ENCODE peak calls at places on chromosome 5, in ten cellular contexts. N is SK-N-SH; D is CD8-positive, alpha-beta memory T cell; X is OCI-LY7; L is A549; K is Caco-2; E is H9; A is CD4-positive, CD25-positive, alpha-beta regulatory T cell; P is HCT116; B is WERI-Rb-1. J is an unnamed sample. For H3K9me3, the result is how much of the 10 kb centered on the place peaks cover.

GRCh38 chr5:148827723-148828122 is 1.3 kb downstream of the ADRB2 start:
- DNase-seq in N (no peak), D (no peak), X (no peak), L (no peak), K (no peak), E (no peak), A (no peak), P (no peak), B (no peak), J (no peak)

GRCh38 chr5:100424787-100425186 is 110.4 kb upstream of the FAM174A start:
- DNase-seq in N (no peak), D (no peak), X (no peak), L (no peak), K (no peak), E (no peak), A (no peak), P (no peak), B (no peak), J (no peak)

GRCh38 chr5:68555891-68556689 is 340.5 kb downstream of the PIK3R1 start:
- DNase-seq in N (no peak), D (no peak), X (no peak), L (no peak), K (no peak), E (no peak), A (no peak), P (no peak), B (no peak), J (no peak)

GRCh38 chr5:149611327-149611726 is 30.0 kb downstream of the ARHGEF37 start:
- DNase-seq in N (no peak), D (no peak), X (no peak), L (no peak), K (no peak), E (no peak), A (no peak), P (no peak), B (no peak), J (no peak)

GRCh38 chr5:77413049-77413448 is 79.1 kb downstream of the WDR41 start:
- DNase-seq in N (no peak), D (no peak), X (no peak), L (no peak), K (no peak), E (no peak), A (no peak), P (no peak), B (no peak), J (no peak)

GRCh38 chr5:173736374-173736773 is 119.9 kb upstream of the BOD1 start:
- DNase-seq in N (no peak), D (no peak), X (no peak), L (no peak), K (no peak), E (no peak), A (no peak), P (no peak), B (no peak), J (no peak)

GRCh38 chr5:134371834-134372340 is 518 bp downstream of the UBE2B start:
- DNase-seq in N (peak), D (peak), X (peak), L (peak), K (peak), E (peak), A (peak), P (no peak), B (peak), J (peak)

GRCh38 chr5:158244882-158245281 is 385.9 kb upstream of the CLINT1 start:
- DNase-seq in N (no peak), D (no peak), X (no peak), L (no peak), K (no peak), E (no peak), A (no peak), P (no peak), B (no peak), J (no peak)

GRCh38 chr5:53714324-53715010 is 154.0 kb downstream of the NDUFS4 start:
- DNase-seq in N (no peak), D (no peak), X (no peak), L (no peak), K (no peak), E (no peak), A (no peak), P (no peak), B (no peak), J (no peak)

GRCh38 chr5:7634837-7635236 is 216.1 kb downstream of the CFAP90 start:
- DNase-seq in N (no peak), D (no peak), X (no peak), L (no peak), K (no peak), E (no peak), A (no peak), P (no peak), B (no peak), J (no peak)

GRCh38 chr5:45826055-45826454 is 129.9 kb upstream of the HCN1 start:
- DNase-seq in N (no peak), D (no peak), X (no peak), L (no peak), K (no peak), E (no peak), A (no peak), P (no peak), B (no peak), J (no peak)
- H3K9me3 ChIP-seq in N (under half), D (under half), X (under half), L (under half), K (under half), E (under half), A (under half), P (under half), B (under half), J (under half)

GRCh38 chr5:4413996-4414395 is 726.1 kb upstream of the ADAMTS16 start:
- DNase-seq in N (no peak), D (no peak), X (no peak), L (no peak), K (no peak), E (no peak), A (no peak), P (no peak), B (no peak), J (no peak)

GRCh38 chr5:4410151-4410550 is 730.0 kb upstream of the ADAMTS16 start:
- DNase-seq in N (no peak), D (no peak), X (no peak), L (no peak), K (no peak), E (no peak), A (no peak), P (no peak), B (no peak), J (no peak)

DNA sequence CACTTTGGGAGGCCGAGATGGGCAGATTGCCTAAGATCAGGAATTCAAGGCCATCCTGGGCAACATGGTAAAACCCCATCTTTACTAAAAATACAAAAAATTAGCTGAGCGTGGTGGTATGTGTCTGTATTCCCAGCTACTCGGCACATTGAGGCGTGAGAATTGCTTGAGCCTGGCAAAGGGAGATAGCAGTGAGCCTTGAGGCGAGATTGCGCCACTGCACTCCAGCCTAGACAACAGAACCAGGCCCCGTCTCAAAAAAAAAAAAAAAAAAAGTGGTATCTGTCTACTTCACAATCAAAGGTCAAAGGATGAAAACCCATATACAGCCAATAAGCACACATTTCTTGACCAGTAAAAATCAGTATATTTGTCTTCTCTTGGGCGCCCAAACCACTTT is 728.5 kb upstream of the ADAMTS16 start:
- DNase-seq in N (no peak), D (no peak), X (no peak), L (no peak), K (no peak), E (no peak), A (no peak), P (no peak), B (no peak), J (no peak)
- H3K9me3 ChIP-seq in N (under half), D (under half), X (under half), L (under half), K (under half), E (under half), A (under half), P (under half), B (under half), J (under half)

GRCh38 chr5:27476356-27476988 is 438.1 kb upstream of the CDH9 start:
- DNase-seq in N (no peak), D (no peak), X (no peak), L (no peak), K (no peak), E (no peak), A (no peak), P (no peak), B (no peak), J (no peak)
- H3K9me3 ChIP-seq in N (under half), D (under half), X (under half), L (under half), K (under half), E (under half), A (under half), P (under half), B (under half), J (under half)

GRCh38 chr5:178990491-178990890 is 4.6 kb downstream of the GRM6 start:
- DNase-seq in N (no peak), D (no peak), X (no peak), L (no peak), K (no peak), E (no peak), A (no peak), P (no peak), B (no peak), J (no peak)
- H3K9me3 ChIP-seq in N (under half), D (under half), X (under half), L (under half), K (under half), E (under half), A (under half), P (under half), B (under half), J (under half)

GRCh38 chr5:97906135-97906534 is 723.1 kb upstream of the RIOK2 start:
- DNase-seq in N (no peak), D (no peak), X (no peak), L (no peak), K (no peak), E (no peak), A (no peak), P (no peak), B (no peak), J (no peak)
- H3K9me3 ChIP-seq in N (under half), D (under half), X (under half), L (under half), K (under half), E (under half), A (under half), P (under half), B (under half), J (under half)

GRCh38 chr5:79888643-79889042 is 102.4 kb downstream of the MTX3 start:
- DNase-seq in N (no peak), D (no peak), X (no peak), L (no peak), K (no peak), E (no peak), A (no peak), P (no peak), B (no peak), J (no peak)

GRCh38 chr5:79886940-79887339 is 104.1 kb downstream of the MTX3 start:
- DNase-seq in N (no peak), D (no peak), X (peak), L (no peak), K (no peak), E (no peak), A (no peak), P (no peak), B (no peak), J (no peak)

GRCh38 chr5:79890119-79890870 is 100.8 kb downstream of the MTX3 start:
- DNase-seq in N (no peak), D (no peak), X (peak), L (no peak), K (no peak), E (no peak), A (no peak), P (no peak), B (no peak), J (no peak)

GRCh38 chr5:79893485-79893884 is 97.6 kb downstream of the MTX3 start:
- DNase-seq in N (no peak), D (no peak), X (no peak), L (no peak), K (no peak), E (no peak), A (no peak), P (no peak), B (no peak), J (no peak)

GRCh38 chr5:79890871-79891249 is 100.2 kb downstream of the MTX3 start:
- DNase-seq in N (no peak), D (no peak), X (no peak), L (no peak), K (no peak), E (no peak), A (no peak), P (no peak), B (no peak), J (no peak)
- H3K9me3 ChIP-seq in N (under half), D (under half), X (under half), L (under half), K (under half), E (under half), A (under half), P (under half), B (under half), J (under half)

DNA sequence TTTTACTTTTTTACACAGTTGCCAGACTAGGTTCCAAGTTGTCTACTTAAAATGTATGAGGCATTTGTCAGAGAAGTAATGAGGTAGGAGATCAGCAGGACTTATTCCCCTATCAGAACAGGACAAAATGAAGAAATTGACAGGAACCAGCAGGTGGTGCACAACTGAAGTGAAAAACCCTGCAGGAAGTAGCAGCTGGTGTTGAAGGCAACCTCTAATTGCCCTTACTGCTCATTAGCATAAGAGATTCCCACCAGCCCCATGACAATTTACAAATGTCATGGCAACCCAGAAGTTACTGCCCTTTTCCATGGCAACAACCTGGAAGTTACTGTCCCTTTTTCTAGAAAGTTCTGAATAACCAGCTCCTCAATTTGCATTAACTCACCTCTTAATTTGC is 5.4 kb downstream of the PCDHB15 start:
- DNase-seq in N (no peak), D (no peak), X (peak), L (no peak), K (no peak), E (no peak), A (no peak), P (no peak), B (no peak), J (no peak)
- H3K9me3 ChIP-seq in N (under half), D (under half), X (under half), L (half or more), K (under half), E (under half), A (half or more), P (under half), B (under half), J (under half)

DNA sequence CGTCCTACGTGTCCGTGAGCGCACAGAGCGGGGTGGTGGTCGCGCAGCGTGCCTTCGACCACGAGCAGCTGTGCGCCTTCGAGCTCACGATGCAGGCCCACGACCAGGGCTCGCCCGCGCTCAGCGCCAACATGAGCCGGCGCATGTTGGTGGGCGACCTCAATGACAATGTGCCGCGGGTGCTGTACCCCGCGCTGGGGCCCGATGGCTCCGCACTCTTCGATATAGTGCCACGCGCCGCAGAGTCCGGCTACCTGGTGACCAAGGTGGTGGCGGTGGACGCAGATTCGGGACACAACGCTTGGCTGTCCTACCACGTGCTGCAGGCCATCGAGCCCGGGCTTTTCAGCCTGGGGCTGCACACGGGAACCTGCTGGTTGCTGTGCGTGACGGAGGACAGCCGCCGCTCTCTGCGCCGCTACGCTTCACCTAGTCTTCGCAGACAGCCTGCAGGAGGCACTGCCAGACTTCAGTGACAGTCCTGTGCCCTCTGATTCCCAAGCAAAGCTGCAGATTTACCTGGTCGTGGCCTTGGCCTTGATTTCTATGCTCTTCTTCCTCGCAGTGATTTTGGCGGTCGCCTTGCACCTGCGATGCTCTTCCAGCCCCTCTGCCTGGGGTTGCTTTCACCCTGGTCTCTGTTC is 2.4 kb upstream of the PCDHGA12 start:
- DNase-seq in N (no peak), D (no peak), X (no peak), L (no peak), K (no peak), E (no peak), A (no peak), P (no peak), B (no peak), J (no peak)
- H3K9me3 ChIP-seq in N (under half), D (under half), X (under half), L (half or more), K (under half), E (under half), A (under half), P (under half), B (under half), J (under half)

GRCh38 chr5:178384815-178385471 is 152.3 kb upstream of the PHYKPL start:
- DNase-seq in N (peak), D (no peak), X (no peak), L (no peak), K (no peak), E (no peak), A (no peak), P (no peak), B (no peak), J (no peak)

GRCh38 chr5:178382689-178383276 is 150.2 kb upstream of the PHYKPL start:
- DNase-seq in N (peak), D (no peak), X (no peak), L (no peak), K (no peak), E (no peak), A (no peak), P (no peak), B (peak), J (no peak)

GRCh38 chr5:178383301-178383918 is 150.8 kb upstream of the PHYKPL start:
- DNase-seq in N (no peak), D (no peak), X (no peak), L (no peak), K (no peak), E (no peak), A (no peak), P (no peak), B (no peak), J (no peak)

GRCh38 chr5:178385472-178385853 is 152.9 kb upstream of the PHYKPL start:
- DNase-seq in N (peak), D (no peak), X (no peak), L (no peak), K (no peak), E (no peak), A (no peak), P (no peak), B (peak), J (no peak)

GRCh38 chr5:178383919-178384814 is 151.6 kb upstream of the PHYKPL start:
- DNase-seq in N (no peak), D (no peak), X (no peak), L (no peak), K (no peak), E (no peak), A (no peak), P (no peak), B (no peak), J (peak)
- H3K9me3 ChIP-seq in N (under half), D (under half), X (under half), L (under half), K (under half), E (under half), A (under half), P (under half), B (under half), J (under half)